ENCODE peak calls at places on chromosomes 13 and 19, in five cellular contexts. O, P, T, W and G are unnamed samples. For H3K4me1, the result is how much of the 10 kb centered on the place peaks cover.

GRCh38 chr19:22422220-22422619 is at the start of gene ZNF98:
- DNase-seq in W (no peak), P (peak), T (no peak), O (no peak), G (peak)

GRCh38 chr19:20079487-20079886 is 1.7 kb downstream of the ZNF90 start:
- DNase-seq in P (no peak), W (no peak), O (no peak), T (no peak), G (no peak)

GRCh38 chr13:59111711-59112110 is 1052.0 kb downstream of the DIAPH3 start:
- DNase-seq in P (no peak), W (no peak), T (no peak), O (peak), G (no peak)

GRCh38 chr13:47680752-47681151 is 320.3 kb downstream of the SUCLA2 start:
- DNase-seq in O (no peak), T (no peak), P (no peak), W (no peak), G (no peak)

GRCh38 chr19:18672606-18673337 is 10.7 kb upstream of the CRTC1 start:
- DNase-seq in W (peak), O (peak), T (no peak), P (no peak), G (no peak)

GRCh38 chr19:52527954-52528326 is 472 bp downstream of the ZNF808 start:
- DNase-seq in T (peak), O (no peak), P (peak), W (no peak), G (peak)

GRCh38 chr13:38951525-38952313 is 38.9 kb downstream of the STOML3 start:
- DNase-seq in T (no peak), P (peak), O (peak), W (peak), G (no peak)

GRCh38 chr13:98533912-98534311 is 43.0 kb downstream of the STK24 start:
- DNase-seq in O (no peak), W (no peak), P (no peak), T (no peak), G (no peak)

GRCh38 chr19:31725051-31725450 is 375.8 kb upstream of the TSHZ3 start:
- DNase-seq in O (no peak), P (no peak), T (no peak), W (no peak), G (no peak)

GRCh38 chr19:50358483-50359431 is 6.7 kb downstream of the NAPSA start:
- DNase-seq in W (peak), T (peak), P (peak), O (peak), G (peak)

GRCh38 chr13:23986619-23987018 is 89.3 kb upstream of the C1QTNF9B start:
- DNase-seq in P (no peak), W (no peak), T (no peak), O (no peak), G (no peak)

GRCh38 chr13:33186851-33187250 is 98.7 kb downstream of the STARD13 start:
- DNase-seq in P (no peak), W (no peak), O (peak), T (no peak), G (no peak)

GRCh38 chr13:99968521-99969367 is 2.8 kb downstream of the ZIC5 start:
- DNase-seq in W (no peak), O (no peak), T (no peak), P (no peak), G (no peak)

GRCh38 chr19:33408538-33408937 is 35.0 kb downstream of the CEBPG start:
- DNase-seq in O (no peak), W (no peak), T (peak), P (no peak), G (no peak)

GRCh38 chr13:108215428-108215827 is at the start of gene LIG4:
- DNase-seq in O (peak), T (peak), P (peak), W (peak), G (peak)

GRCh38 chr19:30085394-30085793 is 143.4 kb downstream of the URI1 start:
- DNase-seq in O (no peak), T (peak), P (peak), W (no peak), G (no peak)

GRCh38 chr13:53783466-53783865 is 754.9 kb downstream of the OLFM4 start:
- DNase-seq in P (no peak), W (peak), O (no peak), T (peak), G (no peak)

GRCh38 chr13:50891206-50891605 is 18.4 kb upstream of the RNASEH2B start:
- DNase-seq in P (no peak), W (no peak), T (no peak), O (no peak), G (no peak)

GRCh38 chr13:98801626-98802418 is 49.4 kb upstream of the SLC15A1 start:
- DNase-seq in P (no peak), O (no peak), W (no peak), T (no peak), G (no peak)

GRCh38 chr19:53657778-53658177 is 26.0 kb downstream of the DPRX start:
- DNase-seq in O (no peak), T (no peak), W (no peak), P (no peak), G (no peak)

GRCh38 chr19:28541029-28541428 is 671.9 kb downstream of the UQCRFS1 start:
- DNase-seq in P (no peak), T (no peak), O (no peak), W (no peak), G (no peak)

GRCh38 chr19:9848761-9849160 is 13.6 kb downstream of the PIN1 start:
- DNase-seq in P (no peak), O (no peak), T (no peak), W (no peak), G (no peak)

GRCh38 chr19:9848060-9848459 is 12.9 kb downstream of the PIN1 start:
- DNase-seq in P (no peak), W (no peak), T (no peak), O (no peak), G (no peak)

GRCh38 chr19:9847087-9847671 is 12.1 kb downstream of the PIN1 start:
- DNase-seq in T (no peak), O (peak), W (peak), P (peak), G (no peak)

GRCh38 chr19:9849786-9850185 is 14.7 kb downstream of the PIN1 start:
- DNase-seq in W (no peak), T (no peak), P (no peak), O (no peak), G (no peak)

DNA sequence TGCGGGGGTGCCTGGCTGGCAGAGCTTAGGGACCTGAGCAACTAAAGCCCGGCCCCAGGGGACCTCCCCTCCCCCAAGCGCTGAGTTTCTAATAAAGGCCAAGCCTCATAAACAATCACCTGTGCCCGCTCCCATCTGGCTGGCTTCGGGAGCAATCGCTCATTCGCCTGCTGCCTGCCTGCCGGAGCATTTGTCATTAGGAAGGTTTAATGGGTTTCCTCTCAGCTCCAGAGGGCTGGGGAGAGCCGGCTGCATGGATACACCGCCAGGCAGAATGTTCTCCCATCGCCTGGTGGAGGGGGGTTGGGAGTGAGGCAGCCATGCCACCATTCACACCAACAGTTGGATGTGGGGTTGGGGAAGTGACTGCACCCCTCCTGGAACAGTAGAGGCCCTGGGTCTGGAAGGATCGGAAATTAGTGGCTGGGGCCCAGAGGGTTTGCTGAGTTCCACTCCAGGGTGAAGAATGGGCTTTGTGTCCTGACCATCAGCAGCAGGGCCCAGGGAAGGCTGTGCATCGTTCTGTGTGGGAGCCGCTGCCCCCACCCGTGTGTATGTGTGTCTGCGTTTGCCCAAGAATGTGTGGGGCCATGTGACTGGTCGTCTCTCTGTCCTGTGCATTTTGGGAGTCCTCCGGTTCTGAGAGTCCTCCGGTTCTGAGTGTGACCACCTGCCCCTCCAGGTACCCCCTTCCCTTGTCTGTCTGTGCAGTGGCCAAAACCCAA is 15.3 kb downstream of the PIN1 start:
- DNase-seq in O (no peak), T (no peak), P (no peak), W (no peak), G (no peak)
- H3K27ac ChIP-seq in O (no peak), T (no peak), P (no peak), W (no peak), G (no peak)

GRCh38 chr13:41456768-41457588 is at the start of gene RGCC:
- DNase-seq in W (peak), O (peak), T (peak), P (peak), G (peak)
- TF ChIP-seq POLR2A in W (no peak), O (peak), T (peak), P (peak), G (no peak)

DNA sequence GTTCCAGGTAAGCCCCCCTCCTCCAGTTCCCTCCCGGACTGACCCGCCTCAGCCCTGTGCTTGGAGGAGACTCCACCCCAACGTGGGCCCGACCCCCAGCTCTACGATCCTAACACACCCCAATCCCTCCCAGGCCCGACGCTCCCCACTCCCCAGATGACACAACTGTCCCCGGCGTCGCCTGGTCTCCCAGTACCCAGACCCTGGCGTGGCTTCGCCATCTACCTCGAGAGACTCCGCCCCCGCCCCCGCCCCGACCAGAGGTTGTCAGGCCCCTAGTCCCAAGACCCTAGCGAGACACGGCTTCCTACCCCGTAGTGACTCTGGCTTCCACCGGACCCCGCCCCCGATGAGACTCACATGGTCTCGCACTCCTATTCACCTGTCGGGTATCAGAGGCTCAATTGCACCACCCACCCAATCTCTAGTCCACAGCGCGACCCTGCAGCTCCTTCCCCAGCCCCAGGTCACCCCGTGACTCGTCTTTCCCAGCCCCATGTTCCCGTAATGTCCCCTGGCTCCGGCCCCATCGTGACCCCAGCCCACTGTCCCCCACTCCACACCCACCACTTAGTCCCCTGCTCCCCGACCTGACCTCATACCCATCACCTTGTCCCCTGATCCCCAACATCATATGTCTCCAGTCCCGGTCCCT is 2.9 kb downstream of the CD37 start:
- DNase-seq in P (peak), W (no peak), T (peak), O (no peak), G (no peak)
- H3K4me1 ChIP-seq in P (under half), W (under half), T (under half), O (under half), G (under half)

DNA sequence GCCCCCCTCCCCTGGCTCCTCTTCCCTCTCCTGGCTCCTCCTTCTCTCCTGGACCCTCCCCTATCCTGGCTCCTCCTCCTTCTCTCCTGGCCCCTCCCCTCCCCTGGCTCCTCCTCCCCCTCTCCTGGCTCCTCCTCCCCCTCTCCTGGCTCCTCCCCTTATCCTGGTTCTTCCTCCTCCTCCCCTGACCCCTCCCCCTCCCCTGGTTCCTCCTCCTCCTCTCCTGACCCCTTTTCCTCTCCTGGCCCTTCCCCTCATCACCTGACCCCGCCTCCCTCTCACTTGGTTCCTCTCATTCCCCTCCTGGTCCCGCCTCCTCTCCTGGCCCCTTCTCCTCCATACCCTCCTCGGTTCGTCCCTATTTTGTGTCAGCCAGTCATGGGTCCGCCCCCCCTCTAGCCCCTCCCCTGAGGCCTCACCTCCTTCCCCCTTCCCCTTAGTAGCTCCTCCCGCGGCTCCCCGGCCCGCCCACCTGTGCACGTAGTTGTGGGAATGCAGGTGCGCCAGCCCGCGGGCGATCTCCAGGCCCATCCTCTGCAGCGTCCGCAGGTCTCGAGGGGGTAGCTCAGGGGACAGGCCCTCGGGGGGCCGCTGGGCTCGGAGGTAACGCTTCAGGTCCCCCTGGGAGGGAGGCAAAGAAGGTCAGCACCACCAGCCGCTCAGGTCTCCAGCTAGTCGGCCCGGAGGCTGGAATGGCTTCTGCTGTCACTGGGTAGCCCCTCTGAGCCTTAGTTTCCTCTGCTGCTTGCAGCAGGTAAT is 9.5 kb downstream of the LMTK3 start:
- DNase-seq in P (peak), W (peak), T (peak), O (no peak), G (no peak)
- H3K27ac ChIP-seq in P (peak), W (peak), T (no peak), O (no peak), G (no peak)

GRCh38 chr19:41328818-41329220 is 18.8 kb downstream of the CCDC97 start:
- DNase-seq in O (peak), T (no peak), P (no peak), W (no peak), G (no peak)

GRCh38 chr19:41327076-41327475 is 17.1 kb downstream of the CCDC97 start:
- DNase-seq in P (no peak), O (no peak), T (no peak), W (no peak), G (no peak)

GRCh38 chr19:41325947-41326706 is 16.2 kb downstream of the CCDC97 start:
- DNase-seq in W (no peak), T (peak), P (no peak), O (peak), G (peak)

GRCh38 chr19:41328157-41328817 is 18.3 kb downstream of the CCDC97 start:
- DNase-seq in O (peak), T (peak), P (no peak), W (no peak), G (no peak)

DNA sequence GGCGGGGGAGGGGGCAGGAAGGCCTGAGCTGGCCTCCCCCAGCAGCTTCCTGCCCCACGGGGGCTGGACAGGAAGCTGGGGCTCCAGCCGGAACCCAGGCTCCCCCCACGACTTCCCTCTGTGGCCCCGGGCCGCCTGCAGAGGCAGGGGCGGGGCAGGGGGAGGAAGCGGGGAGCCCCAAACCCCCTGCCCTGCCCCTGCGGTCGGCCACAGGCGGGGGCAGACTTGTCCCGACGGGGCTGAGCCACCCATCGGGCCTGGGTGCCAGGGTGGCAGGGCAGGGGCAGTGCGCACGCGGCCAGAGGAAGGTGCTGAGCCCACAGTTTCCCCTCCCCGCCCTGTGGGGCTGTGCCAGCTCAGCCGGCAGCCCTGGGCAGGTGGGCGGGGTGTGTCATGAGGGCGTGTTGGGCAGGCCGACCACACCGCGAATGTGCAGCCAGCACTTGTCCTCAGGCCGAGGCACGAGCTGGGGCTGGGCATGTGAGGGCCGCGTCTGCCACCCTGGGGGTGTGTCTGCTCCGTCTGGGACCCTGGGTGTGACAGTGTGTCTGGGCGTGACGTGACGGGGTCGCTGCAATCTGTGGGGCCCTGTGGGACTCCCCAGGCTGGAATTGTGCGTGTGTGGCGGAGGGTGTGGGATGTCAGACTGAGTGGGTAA is 17.7 kb downstream of the CCDC97 start:
- DNase-seq in W (peak), P (peak), T (peak), O (peak), G (peak)
- TF ChIP-seq POLR2A in W (no peak), P (peak), T (no peak), O (no peak), G (no peak)

DNA sequence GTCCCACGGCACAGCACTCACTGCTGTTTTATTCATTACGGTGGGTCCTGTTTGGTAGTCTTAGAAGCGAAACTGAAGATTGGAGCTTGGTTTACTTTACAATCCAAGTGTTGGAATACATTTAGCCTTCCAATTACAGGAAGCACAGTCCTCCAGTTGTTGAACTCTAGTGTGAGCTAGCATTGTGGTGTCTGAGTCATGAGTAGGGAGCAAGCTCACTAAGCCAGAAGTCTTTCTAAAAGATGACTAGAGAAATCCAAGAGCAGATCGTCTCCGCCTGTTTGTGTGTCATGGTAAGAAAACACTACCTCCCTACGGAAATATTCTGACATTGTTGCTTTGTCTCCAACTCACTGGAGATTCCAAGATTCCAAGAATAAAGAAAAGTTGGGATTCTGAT is 10.1 kb upstream of the SHISA2 start:
- DNase-seq in O (peak), P (no peak), W (no peak), T (no peak), G (no peak)
- H3K4me1 ChIP-seq in O (under half), P (under half), W (under half), T (under half), G (under half)

DNA sequence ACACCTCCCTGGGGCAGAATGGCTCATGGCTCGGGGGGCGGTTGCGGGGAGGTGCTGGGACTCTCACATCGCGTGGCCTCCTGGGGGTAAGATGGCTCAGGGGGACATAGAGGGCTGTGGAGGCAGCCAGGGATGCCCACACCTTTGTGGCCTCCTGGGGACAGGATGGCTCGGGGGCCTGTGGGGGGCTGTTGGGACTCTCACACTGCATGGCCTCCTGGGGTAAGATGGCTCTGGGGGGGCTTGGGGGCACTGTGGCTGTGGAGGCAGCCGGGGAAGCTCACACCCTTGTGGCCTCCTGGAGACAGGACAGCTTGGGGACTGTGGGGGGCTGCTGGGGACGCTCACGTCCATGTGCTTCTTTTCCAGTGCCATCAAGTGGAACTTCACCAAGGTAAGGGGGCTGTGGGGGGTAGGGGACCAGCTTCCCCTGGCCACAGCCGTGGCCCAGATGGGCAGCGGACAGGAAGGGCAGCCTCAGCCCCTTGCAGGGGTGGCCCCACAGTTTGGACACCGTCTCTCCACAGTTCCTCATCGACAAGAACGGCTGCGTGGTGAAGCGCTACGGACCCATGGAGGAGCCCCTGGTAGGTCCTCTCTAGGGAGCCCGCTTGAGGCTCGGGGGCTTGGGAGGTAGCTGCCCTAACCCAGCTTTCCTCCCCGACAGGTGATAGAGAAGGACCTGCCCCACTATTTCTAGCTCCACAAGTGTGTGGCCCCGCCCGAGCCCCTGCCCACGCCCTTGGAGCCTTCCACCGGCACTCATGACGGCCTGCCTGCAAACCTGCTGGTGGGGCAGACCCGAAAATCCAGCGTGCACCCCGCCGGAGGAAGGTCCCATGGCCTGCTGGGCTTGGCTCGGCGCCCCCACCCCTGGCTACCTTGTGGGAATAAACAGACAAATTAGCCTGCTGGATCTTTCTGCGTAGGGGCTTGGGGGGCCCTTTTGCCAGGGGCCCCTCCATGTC is 2.4 kb downstream of the GPX4 start:
- DNase-seq in W (no peak), P (no peak), O (no peak), T (peak), G (no peak)
- H3K27ac ChIP-seq in W (peak), P (no peak), O (no peak), T (no peak), G (no peak)

GRCh38 chr19:11887618-11888531 is at the start of gene ZNF69:
- DNase-seq in P (peak), O (peak), T (peak), W (peak), G (peak)
- TF ChIP-seq POLR2A in P (peak), O (no peak), T (no peak), W (no peak), G (no peak)